ENCODE peak calls at places on chromosomes 12 and 14, in seven cellular contexts. One of them, this sample, is unnamed. For H3K4me1, the result is how much of the 10 kb centered on the place peaks cover.

GRCh38 chr14:33839193-33840076 is 111.4 kb downstream of the EGLN3 start:
- DNase-seq in tibial nerve: peak
- DNase-seq in IMR-90: peak
- DNase-seq in tibial artery: no peak
- DNase-seq in vagina: no peak
- DNase-seq in pancreas: peak
- DNase-seq in neural progenitor cell: peak
- DNase-seq in this sample: no peak

GRCh38 chr12:50003595-50003994 is 21.7 kb downstream of the RACGAP1 start:
- DNase-seq in tibial nerve: no peak
- DNase-seq in IMR-90: peak
- DNase-seq in tibial artery: no peak
- DNase-seq in vagina: no peak
- DNase-seq in neural progenitor cell: no peak
- DNase-seq in pancreas: no peak
- DNase-seq in this sample: no peak

GRCh38 chr12:131363416-131363815 is 347.5 kb upstream of the SFSWAP start:
- DNase-seq in neural progenitor cell: no peak
- DNase-seq in vagina: no peak
- DNase-seq in IMR-90: no peak
- DNase-seq in tibial artery: no peak
- DNase-seq in pancreas: no peak
- DNase-seq in tibial nerve: no peak
- DNase-seq in this sample: no peak

GRCh38 chr14:61435563-61436337 is 114.4 kb downstream of the PRKCH start:
- DNase-seq in vagina: no peak
- DNase-seq in pancreas: no peak
- DNase-seq in neural progenitor cell: no peak
- DNase-seq in IMR-90: no peak
- DNase-seq in tibial nerve: no peak
- DNase-seq in tibial artery: peak
- DNase-seq in this sample: no peak

GRCh38 chr14:99159341-99160340 is 112.4 kb downstream of the BCL11B start:
- DNase-seq in vagina: peak
- DNase-seq in tibial artery: no peak
- DNase-seq in pancreas: no peak
- DNase-seq in neural progenitor cell: no peak
- DNase-seq in tibial nerve: no peak
- DNase-seq in IMR-90: no peak
- DNase-seq in this sample: no peak

GRCh38 chr12:52164624-52165023 is 27.2 kb downstream of the KRT80 start:
- DNase-seq in pancreas: no peak
- DNase-seq in tibial nerve: no peak
- DNase-seq in vagina: no peak
- DNase-seq in neural progenitor cell: no peak
- DNase-seq in IMR-90: peak
- DNase-seq in tibial artery: no peak
- DNase-seq in this sample: no peak

GRCh38 chr14:50311337-50311973 is 574 bp downstream of the L2HGDH start:
- DNase-seq in tibial nerve: peak
- DNase-seq in IMR-90: no peak
- DNase-seq in neural progenitor cell: peak
- DNase-seq in tibial artery: no peak
- DNase-seq in pancreas: no peak
- DNase-seq in vagina: no peak
- DNase-seq in this sample: no peak

GRCh38 chr12:105492591-105492990 is 162.1 kb downstream of the C12orf75 start:
- DNase-seq in tibial artery: no peak
- DNase-seq in pancreas: no peak
- DNase-seq in IMR-90: peak
- DNase-seq in vagina: no peak
- DNase-seq in neural progenitor cell: no peak
- DNase-seq in tibial nerve: no peak
- DNase-seq in this sample: no peak

GRCh38 chr14:59481407-59482119 is 2.6 kb downstream of the L3HYPDH start:
- DNase-seq in IMR-90: peak
- DNase-seq in tibial nerve: no peak
- DNase-seq in pancreas: no peak
- DNase-seq in vagina: no peak
- DNase-seq in neural progenitor cell: no peak
- DNase-seq in tibial artery: no peak
- DNase-seq in this sample: peak

GRCh38 chr14:92962831-92963095 is 39.8 kb downstream of the CHGA start:
- DNase-seq in neural progenitor cell: no peak
- DNase-seq in pancreas: no peak
- DNase-seq in vagina: no peak
- DNase-seq in tibial artery: no peak
- DNase-seq in tibial nerve: no peak
- DNase-seq in IMR-90: no peak
- DNase-seq in this sample: no peak

GRCh38 chr14:92959761-92960680 is 37.1 kb downstream of the CHGA start:
- DNase-seq in IMR-90: no peak
- DNase-seq in pancreas: no peak
- DNase-seq in vagina: no peak
- DNase-seq in neural progenitor cell: no peak
- DNase-seq in tibial artery: no peak
- DNase-seq in tibial nerve: no peak
- DNase-seq in this sample: no peak

GRCh38 chr14:92962031-92962830 is 39.3 kb downstream of the CHGA start:
- DNase-seq in neural progenitor cell: no peak
- DNase-seq in pancreas: no peak
- DNase-seq in IMR-90: no peak
- DNase-seq in vagina: no peak
- DNase-seq in tibial nerve: no peak
- DNase-seq in tibial artery: no peak
- DNase-seq in this sample: no peak

GRCh38 chr14:92960706-92961566 is 38.0 kb downstream of the CHGA start:
- DNase-seq in tibial nerve: no peak
- DNase-seq in tibial artery: no peak
- DNase-seq in pancreas: no peak
- DNase-seq in vagina: no peak
- DNase-seq in neural progenitor cell: no peak
- DNase-seq in IMR-90: peak
- DNase-seq in this sample: no peak

GRCh38 chr14:92961567-92961855 is 38.6 kb downstream of the CHGA start:
- DNase-seq in vagina: no peak
- DNase-seq in neural progenitor cell: no peak
- DNase-seq in pancreas: no peak
- DNase-seq in IMR-90: no peak
- DNase-seq in tibial nerve: no peak
- DNase-seq in tibial artery: no peak
- DNase-seq in this sample: no peak
- TF ChIP-seq CTCF in vagina: no peak
- TF ChIP-seq CTCF in neural progenitor cell: no peak
- TF ChIP-seq CTCF in pancreas: no peak
- TF ChIP-seq CTCF in IMR-90: no peak
- TF ChIP-seq CTCF in tibial nerve: no peak
- TF ChIP-seq CTCF in tibial artery: no peak
- TF ChIP-seq CTCF in this sample: no peak

DNA sequence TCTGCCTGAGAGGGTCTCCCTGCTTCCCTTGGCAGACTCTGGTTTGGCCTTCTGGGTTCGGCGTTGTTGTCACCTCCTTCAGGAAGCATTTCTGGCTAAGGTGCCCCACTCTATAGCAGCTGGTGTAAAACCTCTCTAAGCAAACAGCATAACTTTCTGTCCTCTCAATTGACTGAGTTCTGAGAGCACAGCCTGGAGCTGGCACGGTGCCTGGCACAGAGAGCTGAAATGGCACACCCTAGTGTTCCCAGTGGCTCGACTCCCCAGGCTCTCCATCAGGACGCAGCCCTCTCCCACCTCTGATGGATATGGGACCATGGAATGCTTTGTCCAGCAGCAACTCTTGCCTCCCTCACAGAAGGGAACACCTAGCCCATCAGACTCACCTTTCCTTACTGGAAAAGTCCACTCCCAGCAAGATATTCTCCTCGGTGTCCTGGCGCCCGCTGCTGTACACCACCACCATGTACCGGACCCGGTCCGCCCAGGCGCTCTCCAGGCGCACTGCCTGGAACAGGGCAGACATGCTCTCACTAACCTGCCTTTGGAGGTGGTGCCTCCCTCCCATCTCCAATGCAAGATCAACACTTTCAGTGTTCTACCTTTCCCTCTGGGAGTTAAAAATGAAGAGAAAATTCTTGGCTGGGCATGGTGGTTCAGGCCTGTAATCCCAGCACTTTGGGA is 40.6 kb downstream of the SSH1 start:
- DNase-seq in IMR-90: no peak
- DNase-seq in tibial artery: peak
- DNase-seq in neural progenitor cell: no peak
- DNase-seq in pancreas: no peak
- DNase-seq in tibial nerve: no peak
- DNase-seq in vagina: no peak
- DNase-seq in this sample: no peak
- H3K27ac ChIP-seq in IMR-90: peak
- H3K27ac ChIP-seq in tibial artery: peak
- H3K27ac ChIP-seq in neural progenitor cell: no peak
- H3K27ac ChIP-seq in pancreas: no peak
- H3K27ac ChIP-seq in tibial nerve: peak
- H3K27ac ChIP-seq in vagina: peak
- H3K27ac ChIP-seq in this sample: peak

GRCh38 chr14:80988192-80988591 is 32.8 kb downstream of the TSHR start:
- DNase-seq in neural progenitor cell: no peak
- DNase-seq in tibial artery: no peak
- DNase-seq in IMR-90: no peak
- DNase-seq in tibial nerve: no peak
- DNase-seq in vagina: no peak
- DNase-seq in pancreas: no peak
- DNase-seq in this sample: no peak
- H3K4me1 ChIP-seq in neural progenitor cell: under half
- H3K4me1 ChIP-seq in tibial artery: under half
- H3K4me1 ChIP-seq in IMR-90: under half
- H3K4me1 ChIP-seq in tibial nerve: under half
- H3K4me1 ChIP-seq in vagina: under half
- H3K4me1 ChIP-seq in pancreas: under half
- H3K4me1 ChIP-seq in this sample: under half

DNA sequence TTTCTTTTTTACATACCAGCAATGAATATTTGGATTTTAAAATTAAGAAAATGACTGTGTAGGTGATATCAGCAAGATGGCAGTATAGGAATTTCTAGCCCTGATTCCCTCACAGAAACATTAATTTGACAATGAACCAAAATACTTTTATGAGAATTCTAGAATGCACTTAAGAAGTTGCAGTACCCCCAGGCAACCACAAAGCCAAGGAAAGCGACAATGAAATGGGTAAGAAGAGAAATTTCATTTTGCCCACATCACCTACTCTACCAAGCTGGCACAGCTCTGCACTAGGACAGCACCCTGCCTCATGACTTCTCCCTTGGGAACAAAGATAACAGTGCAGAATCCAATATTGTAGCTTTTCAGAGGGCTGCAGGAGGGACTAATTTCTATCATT is 6.6 kb downstream of the OR9K2 start:
- DNase-seq in tibial nerve: no peak
- DNase-seq in pancreas: no peak
- DNase-seq in vagina: no peak
- DNase-seq in tibial artery: no peak
- DNase-seq in IMR-90: no peak
- DNase-seq in neural progenitor cell: no peak
- DNase-seq in this sample: no peak
- TF ChIP-seq CTCF in tibial nerve: no peak
- TF ChIP-seq CTCF in pancreas: no peak
- TF ChIP-seq CTCF in vagina: no peak
- TF ChIP-seq CTCF in tibial artery: no peak
- TF ChIP-seq CTCF in IMR-90: no peak
- TF ChIP-seq CTCF in neural progenitor cell: peak
- TF ChIP-seq CTCF in this sample: no peak

DNA sequence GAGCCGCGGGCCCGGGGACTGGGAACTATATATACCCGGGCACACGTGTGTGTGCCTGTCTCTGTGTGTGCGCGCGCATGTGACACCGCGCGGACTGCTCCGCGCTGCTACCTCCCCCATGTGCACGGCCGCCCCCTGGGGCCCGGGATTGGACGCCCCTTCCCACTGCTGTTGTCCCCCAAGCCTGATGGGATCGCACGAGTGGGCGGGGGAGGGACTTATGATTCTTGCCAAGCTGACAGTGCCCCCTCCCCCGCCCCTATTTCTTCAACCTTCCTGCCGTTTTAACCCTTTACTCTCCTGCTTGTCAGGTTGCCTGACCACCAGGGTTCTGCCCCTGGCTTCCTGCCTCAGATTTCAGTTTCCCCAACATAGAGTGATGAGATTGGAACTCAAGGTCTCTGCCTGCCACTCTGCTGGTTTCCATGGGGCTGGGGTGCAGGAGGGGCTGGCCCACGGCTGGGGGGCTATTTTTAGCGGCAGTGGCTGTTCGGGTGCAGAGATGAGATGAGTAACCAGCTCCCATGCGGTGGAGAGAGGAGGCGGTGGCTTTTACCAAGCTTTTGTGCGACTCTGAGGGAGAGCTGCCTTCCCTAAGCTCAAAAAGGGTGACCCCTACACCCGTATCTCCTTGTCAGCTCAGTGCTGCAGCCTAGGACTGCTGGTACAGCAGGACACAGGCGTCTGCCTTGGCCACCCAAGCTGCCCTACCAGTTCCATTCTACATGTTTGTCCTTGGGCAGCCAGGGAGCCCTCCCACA is at the start of gene DDN:
- DNase-seq in tibial nerve: no peak
- DNase-seq in tibial artery: no peak
- DNase-seq in neural progenitor cell: peak
- DNase-seq in IMR-90: peak
- DNase-seq in vagina: no peak
- DNase-seq in pancreas: no peak
- DNase-seq in this sample: no peak
- H3K27ac ChIP-seq in tibial nerve: no peak
- H3K27ac ChIP-seq in tibial artery: no peak
- H3K27ac ChIP-seq in neural progenitor cell: no peak
- H3K27ac ChIP-seq in IMR-90: no peak
- H3K27ac ChIP-seq in vagina: no peak
- H3K27ac ChIP-seq in pancreas: no peak
- H3K27ac ChIP-seq in this sample: no peak

GRCh38 chr12:18141583-18141982 is 51.6 kb upstream of the RERGL start:
- DNase-seq in vagina: no peak
- DNase-seq in neural progenitor cell: no peak
- DNase-seq in pancreas: no peak
- DNase-seq in IMR-90: no peak
- DNase-seq in tibial artery: no peak
- DNase-seq in tibial nerve: no peak
- DNase-seq in this sample: peak
- H3K4me1 ChIP-seq in vagina: under half
- H3K4me1 ChIP-seq in neural progenitor cell: under half
- H3K4me1 ChIP-seq in pancreas: under half
- H3K4me1 ChIP-seq in IMR-90: under half
- H3K4me1 ChIP-seq in tibial artery: under half
- H3K4me1 ChIP-seq in tibial nerve: under half
- H3K4me1 ChIP-seq in this sample: under half

GRCh38 chr14:83798421-83798820 is 1731.5 kb upstream of the FLRT2 start:
- DNase-seq in pancreas: no peak
- DNase-seq in tibial nerve: no peak
- DNase-seq in neural progenitor cell: no peak
- DNase-seq in tibial artery: no peak
- DNase-seq in IMR-90: no peak
- DNase-seq in vagina: no peak
- DNase-seq in this sample: no peak
- TF ChIP-seq CTCF in pancreas: no peak
- TF ChIP-seq CTCF in tibial nerve: no peak
- TF ChIP-seq CTCF in neural progenitor cell: no peak
- TF ChIP-seq CTCF in tibial artery: no peak
- TF ChIP-seq CTCF in IMR-90: no peak
- TF ChIP-seq CTCF in vagina: no peak
- TF ChIP-seq CTCF in this sample: no peak